ENCODE peak calls at places on chromosomes 13 and 19, in seven cellular contexts. One of them, this sample, is unnamed.

GRCh38 chr13:43054803-43055802 is 31.7 kb downstream of the DNAJC15 start:
- DNase-seq in endothelial cell: peak
- DNase-seq in bronchial epithelial cell: peak
- DNase-seq in hypothalamus: no peak
- DNase-seq in naive thymus-derived CD8-positive, alpha-beta T cell: peak
- DNase-seq in fibroblast of pulmonary artery: peak
- DNase-seq in heart right ventricle: peak
- DNase-seq in this sample: no peak

GRCh38 chr13:75312884-75313520 is 169.0 kb downstream of the TBC1D4 start:
- DNase-seq in naive thymus-derived CD8-positive, alpha-beta T cell: no peak
- DNase-seq in bronchial epithelial cell: no peak
- DNase-seq in fibroblast of pulmonary artery: no peak
- DNase-seq in heart right ventricle: no peak
- DNase-seq in endothelial cell: no peak
- DNase-seq in hypothalamus: no peak
- DNase-seq in this sample: no peak

GRCh38 chr13:72194531-72194930 is 327.5 kb upstream of the DACH1 start:
- DNase-seq in fibroblast of pulmonary artery: no peak
- DNase-seq in heart right ventricle: no peak
- DNase-seq in hypothalamus: no peak
- DNase-seq in endothelial cell: no peak
- DNase-seq in bronchial epithelial cell: no peak
- DNase-seq in naive thymus-derived CD8-positive, alpha-beta T cell: no peak
- DNase-seq in this sample: no peak

GRCh38 chr13:113420833-113421600 is 32.3 kb downstream of the ADPRHL1 start:
- DNase-seq in naive thymus-derived CD8-positive, alpha-beta T cell: no peak
- DNase-seq in endothelial cell: no peak
- DNase-seq in fibroblast of pulmonary artery: no peak
- DNase-seq in bronchial epithelial cell: no peak
- DNase-seq in heart right ventricle: no peak
- DNase-seq in hypothalamus: no peak
- DNase-seq in this sample: no peak

GRCh38 chr19:13102666-13103584 is at the start of gene LYL1:
- DNase-seq in heart right ventricle: peak
- DNase-seq in fibroblast of pulmonary artery: peak
- DNase-seq in bronchial epithelial cell: no peak
- DNase-seq in endothelial cell: peak
- DNase-seq in naive thymus-derived CD8-positive, alpha-beta T cell: no peak
- DNase-seq in hypothalamus: no peak
- DNase-seq in this sample: peak

GRCh38 chr19:13018037-13018914 is 23.0 kb downstream of the NFIX start:
- DNase-seq in bronchial epithelial cell: no peak
- DNase-seq in fibroblast of pulmonary artery: peak
- DNase-seq in hypothalamus: peak
- DNase-seq in endothelial cell: no peak
- DNase-seq in heart right ventricle: peak
- DNase-seq in naive thymus-derived CD8-positive, alpha-beta T cell: no peak
- DNase-seq in this sample: no peak

GRCh38 chr13:85738696-85739320 is 60.4 kb downstream of the SLITRK6 start:
- DNase-seq in endothelial cell: no peak
- DNase-seq in heart right ventricle: no peak
- DNase-seq in fibroblast of pulmonary artery: no peak
- DNase-seq in bronchial epithelial cell: peak
- DNase-seq in naive thymus-derived CD8-positive, alpha-beta T cell: no peak
- DNase-seq in hypothalamus: no peak
- DNase-seq in this sample: no peak

GRCh38 chr19:49371184-49371583 is 7.5 kb downstream of the DKKL1 start:
- DNase-seq in endothelial cell: no peak
- DNase-seq in heart right ventricle: no peak
- DNase-seq in hypothalamus: no peak
- DNase-seq in bronchial epithelial cell: no peak
- DNase-seq in fibroblast of pulmonary artery: no peak
- DNase-seq in naive thymus-derived CD8-positive, alpha-beta T cell: no peak
- DNase-seq in this sample: no peak

GRCh38 chr19:45958763-45959516 is 14.7 kb downstream of the NOVA2 start:
- DNase-seq in fibroblast of pulmonary artery: peak
- DNase-seq in endothelial cell: no peak
- DNase-seq in hypothalamus: no peak
- DNase-seq in naive thymus-derived CD8-positive, alpha-beta T cell: no peak
- DNase-seq in bronchial epithelial cell: no peak
- DNase-seq in heart right ventricle: no peak
- DNase-seq in this sample: no peak

GRCh38 chr19:43774103-43774939 is 6.5 kb downstream of the KCNN4 start:
- DNase-seq in bronchial epithelial cell: peak
- DNase-seq in hypothalamus: peak
- DNase-seq in endothelial cell: peak
- DNase-seq in heart right ventricle: peak
- DNase-seq in naive thymus-derived CD8-positive, alpha-beta T cell: no peak
- DNase-seq in fibroblast of pulmonary artery: peak
- DNase-seq in this sample: peak

GRCh38 chr19:44570984-44571684 is 41.7 kb upstream of the CEACAM20 start:
- DNase-seq in hypothalamus: peak
- DNase-seq in heart right ventricle: no peak
- DNase-seq in fibroblast of pulmonary artery: peak
- DNase-seq in endothelial cell: peak
- DNase-seq in naive thymus-derived CD8-positive, alpha-beta T cell: peak
- DNase-seq in bronchial epithelial cell: peak
- DNase-seq in this sample: peak

GRCh38 chr13:111920306-111920931 is 146.5 kb upstream of the SOX1 start:
- DNase-seq in naive thymus-derived CD8-positive, alpha-beta T cell: no peak
- DNase-seq in fibroblast of pulmonary artery: no peak
- DNase-seq in bronchial epithelial cell: no peak
- DNase-seq in heart right ventricle: no peak
- DNase-seq in endothelial cell: no peak
- DNase-seq in hypothalamus: no peak
- DNase-seq in this sample: no peak

GRCh38 chr13:33126909-33127607 is 110.8 kb downstream of the KL start:
- DNase-seq in endothelial cell: no peak
- DNase-seq in naive thymus-derived CD8-positive, alpha-beta T cell: no peak
- DNase-seq in hypothalamus: no peak
- DNase-seq in bronchial epithelial cell: no peak
- DNase-seq in heart right ventricle: peak
- DNase-seq in fibroblast of pulmonary artery: peak
- DNase-seq in this sample: no peak

GRCh38 chr19:37074111-37074510 is 4.1 kb upstream of the ZNF420 start:
- DNase-seq in naive thymus-derived CD8-positive, alpha-beta T cell: no peak
- DNase-seq in heart right ventricle: no peak
- DNase-seq in bronchial epithelial cell: no peak
- DNase-seq in endothelial cell: no peak
- DNase-seq in fibroblast of pulmonary artery: no peak
- DNase-seq in hypothalamus: no peak
- DNase-seq in this sample: no peak

GRCh38 chr13:45051315-45051714 is 62.0 kb downstream of the GPALPP1 start:
- DNase-seq in bronchial epithelial cell: no peak
- DNase-seq in naive thymus-derived CD8-positive, alpha-beta T cell: no peak
- DNase-seq in endothelial cell: no peak
- DNase-seq in heart right ventricle: no peak
- DNase-seq in hypothalamus: no peak
- DNase-seq in fibroblast of pulmonary artery: no peak
- DNase-seq in this sample: no peak

GRCh38 chr13:73922728-73923393 is 211.3 kb downstream of the KLF12 start:
- DNase-seq in heart right ventricle: no peak
- DNase-seq in fibroblast of pulmonary artery: peak
- DNase-seq in endothelial cell: no peak
- DNase-seq in bronchial epithelial cell: peak
- DNase-seq in naive thymus-derived CD8-positive, alpha-beta T cell: no peak
- DNase-seq in hypothalamus: no peak
- DNase-seq in this sample: no peak

GRCh38 chr19:49907745-49908446 is 11.2 kb upstream of the IL4I1 start:
- DNase-seq in bronchial epithelial cell: no peak
- DNase-seq in fibroblast of pulmonary artery: no peak
- DNase-seq in naive thymus-derived CD8-positive, alpha-beta T cell: no peak
- DNase-seq in hypothalamus: no peak
- DNase-seq in heart right ventricle: no peak
- DNase-seq in endothelial cell: no peak
- DNase-seq in this sample: no peak

GRCh38 chr19:55465460-55466245 is 1.1 kb upstream of the C19orf85 start:
- DNase-seq in fibroblast of pulmonary artery: no peak
- DNase-seq in hypothalamus: no peak
- DNase-seq in naive thymus-derived CD8-positive, alpha-beta T cell: no peak
- DNase-seq in heart right ventricle: peak
- DNase-seq in bronchial epithelial cell: no peak
- DNase-seq in endothelial cell: no peak
- DNase-seq in this sample: no peak

GRCh38 chr19:39671739-39672363 is 16.1 kb downstream of the LGALS16 start:
- DNase-seq in bronchial epithelial cell: peak
- DNase-seq in hypothalamus: peak
- DNase-seq in naive thymus-derived CD8-positive, alpha-beta T cell: peak
- DNase-seq in heart right ventricle: no peak
- DNase-seq in fibroblast of pulmonary artery: peak
- DNase-seq in endothelial cell: peak
- DNase-seq in this sample: no peak